ENCODE peak calls at places on chromosomes 12 and 14, in six cellular contexts. J is mesendoderm, L is neuronal stem cell, X is H9, R is mesenchymal stem cell, C is H1. N is an unnamed sample.

GRCh38 chr12:131229426-131230339 is 276.0 kb downstream of the ADGRD1 start:
- DNase-seq in J (peak; percentile 97), L (no peak), X (peak; percentile 87), R (no peak), C (no peak), N (no peak)

GRCh38 chr12:58166643-58167042 is 225.3 kb downstream of the ATP23 start:
- DNase-seq in J (no peak), L (no peak), X (no peak), R (no peak), C (no peak), N (no peak)

GRCh38 chr14:29749327-29749726 is 178.3 kb downstream of the PRKD1 start:
- DNase-seq in J (peak; percentile 64), L (no peak), X (no peak), R (peak; percentile 73), C (no peak), N (peak; percentile 83)

GRCh38 chr12:124829008-124829707 is 34.5 kb downstream of the SCARB1 start:
- DNase-seq in J (peak; percentile 94), L (no peak), X (no peak), R (peak; percentile 93), C (no peak), N (peak; percentile 85)

GRCh38 chr12:91577586-91578539 is 395.2 kb upstream of the DCN start:
- DNase-seq in J (peak; percentile 23), L (no peak), X (no peak), R (peak; percentile 43), C (no peak), N (peak; percentile 35)

GRCh38 chr14:104358528-104359300 is 220.3 kb downstream of the KIF26A start:
- DNase-seq in J (no peak), L (no peak), X (peak; percentile 15), R (no peak), C (no peak), N (no peak)

GRCh38 chr12:14988035-14988434 is 15.2 kb downstream of the PDE6H start:
- DNase-seq in J (no peak), L (no peak), X (no peak), R (no peak), C (no peak), N (no peak)

GRCh38 chr12:87870061-87870460 is 159.1 kb downstream of the C12orf50 start:
- DNase-seq in J (no peak), L (no peak), X (no peak), R (peak; percentile 21), C (no peak), N (peak; percentile 51)

GRCh38 chr14:104681689-104682074 is 7.7 kb upstream of the INF2 start:
- DNase-seq in J (peak; percentile 98), L (peak; percentile 63), X (peak; percentile 94), R (peak; percentile 85), C (peak; percentile 82), N (peak; percentile 81)

DNA sequence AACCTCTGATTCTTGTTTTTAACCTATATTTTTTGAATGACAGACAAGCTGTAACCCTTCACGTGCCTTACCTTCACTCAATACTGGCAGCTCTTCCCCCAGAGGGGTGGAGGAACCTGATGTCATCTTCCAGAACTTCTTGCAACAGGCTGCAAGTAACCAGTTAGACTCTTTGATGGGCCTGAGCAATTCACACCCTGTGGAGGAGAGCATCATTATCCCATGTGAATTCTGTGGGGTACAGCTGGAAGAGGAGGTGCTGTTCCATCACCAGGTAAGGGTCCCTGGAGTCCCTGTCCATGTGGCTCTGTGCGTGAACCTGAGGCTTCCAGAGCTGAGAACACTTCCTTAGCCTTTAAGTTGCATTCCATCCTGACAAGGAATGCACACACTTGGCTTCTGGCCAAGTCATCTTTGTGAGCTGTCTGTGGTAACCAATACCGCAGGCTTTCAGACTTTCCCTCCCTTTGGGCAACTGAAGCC is 22.7 kb downstream of the TRAFD1 start:
- DNase-seq in J (peak; percentile 48), L (no peak), X (no peak), R (peak; percentile 42), C (no peak), N (peak; percentile 79)
- H2BK15ac ChIP-seq in J (no peak overlapping the region), L (no peak overlapping the region), X (no peak overlapping the region), R (no peak overlapping the region), C (peak overlapping the region; percentile 29), N (no peak overlapping the region)

DNA sequence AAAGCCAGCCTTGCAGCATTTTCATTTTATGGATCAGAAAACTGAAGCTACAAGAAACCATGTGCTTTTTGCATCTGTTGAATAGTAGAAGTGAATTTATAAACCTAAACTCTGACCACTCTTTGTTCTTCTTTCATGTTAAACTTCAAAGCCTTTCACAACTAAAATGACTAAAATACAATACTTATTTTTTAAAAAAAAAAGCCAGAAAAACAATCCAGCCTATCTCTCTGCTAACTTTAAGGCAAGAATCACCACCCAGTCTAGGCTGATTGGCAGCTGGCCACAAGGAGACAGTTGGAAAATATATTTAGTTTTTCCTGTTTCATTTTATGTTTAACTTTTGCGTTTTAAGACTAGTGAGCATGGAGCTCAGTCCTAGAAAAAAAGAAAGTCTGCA is 233.6 kb upstream of the DAAM1 start:
- DNase-seq in J (no peak), L (no peak), X (no peak), R (no peak), C (no peak), N (no peak)
- H2BK15ac ChIP-seq in J (no peak overlapping the region), L (no peak overlapping the region), X (no peak overlapping the region), R (no peak overlapping the region), C (no peak overlapping the region), N (no peak overlapping the region)

GRCh38 chr14:78763746-78764145 is 593.6 kb downstream of the NRXN3 start:
- DNase-seq in J (peak; percentile 54), L (no peak), X (no peak), R (no peak), C (no peak), N (no peak)

GRCh38 chr14:78767436-78767835 is 597.3 kb downstream of the NRXN3 start:
- DNase-seq in J (peak; percentile 6), L (no peak), X (no peak), R (no peak), C (no peak), N (no peak)

GRCh38 chr14:78762331-78762730 is 592.2 kb downstream of the NRXN3 start:
- DNase-seq in J (no peak), L (no peak), X (no peak), R (no peak), C (no peak), N (no peak)

GRCh38 chr14:78764645-78765044 is 594.5 kb downstream of the NRXN3 start:
- DNase-seq in J (no peak), L (no peak), X (no peak), R (no peak), C (no peak), N (no peak)

GRCh38 chr14:78764240-78764639 is 594.1 kb downstream of the NRXN3 start:
- DNase-seq in J (peak; percentile 88), L (no peak), X (no peak), R (no peak), C (no peak), N (peak; percentile 1)
- H2BK15ac ChIP-seq in J (no peak overlapping the region), L (no peak overlapping the region), X (no peak overlapping the region), R (no peak overlapping the region), C (no peak overlapping the region), N (no peak overlapping the region)

GRCh38 chr14:99887407-99887806 is 94.2 kb downstream of the EML1 start:
- DNase-seq in J (no peak), L (no peak), X (no peak), R (no peak), C (no peak), N (no peak)

GRCh38 chr14:99891266-99891665 is 98.1 kb downstream of the EML1 start:
- DNase-seq in J (no peak), L (no peak), X (no peak), R (no peak), C (no peak), N (no peak)

GRCh38 chr14:99891900-99892299 is 98.7 kb downstream of the EML1 start:
- DNase-seq in J (no peak), L (no peak), X (no peak), R (no peak), C (no peak), N (peak; percentile 42)

GRCh38 chr14:99892406-99892805 is 99.2 kb downstream of the EML1 start:
- DNase-seq in J (no peak), L (no peak), X (no peak), R (no peak), C (no peak), N (peak; percentile 50)

DNA sequence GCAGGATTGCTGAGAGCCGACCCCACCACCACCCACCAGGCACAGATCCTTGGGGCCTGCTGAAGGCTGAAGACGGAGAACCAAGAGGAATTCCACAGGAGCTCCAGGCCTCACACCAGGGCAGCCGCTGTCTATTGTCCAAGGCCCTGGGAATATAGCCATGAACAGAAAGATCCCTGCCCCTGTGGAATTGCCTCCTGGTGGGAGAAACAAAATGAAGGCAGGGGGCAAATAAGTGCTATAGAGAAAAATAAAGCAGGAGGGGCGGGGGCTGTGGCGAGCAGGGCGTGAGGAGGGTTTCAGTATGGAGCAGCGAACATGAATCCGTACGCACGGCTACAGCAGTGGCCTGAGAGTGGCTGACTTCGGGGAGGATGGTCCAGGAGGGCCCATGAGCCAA is 96.1 kb downstream of the EML1 start:
- DNase-seq in J (peak; percentile 31), L (peak; percentile 80), X (peak; percentile 48), R (no peak), C (peak; percentile 33), N (no peak)
- H2BK15ac ChIP-seq in J (no peak overlapping the region), L (no peak overlapping the region), X (no peak overlapping the region), R (no peak overlapping the region), C (no peak overlapping the region), N (no peak overlapping the region)

DNA sequence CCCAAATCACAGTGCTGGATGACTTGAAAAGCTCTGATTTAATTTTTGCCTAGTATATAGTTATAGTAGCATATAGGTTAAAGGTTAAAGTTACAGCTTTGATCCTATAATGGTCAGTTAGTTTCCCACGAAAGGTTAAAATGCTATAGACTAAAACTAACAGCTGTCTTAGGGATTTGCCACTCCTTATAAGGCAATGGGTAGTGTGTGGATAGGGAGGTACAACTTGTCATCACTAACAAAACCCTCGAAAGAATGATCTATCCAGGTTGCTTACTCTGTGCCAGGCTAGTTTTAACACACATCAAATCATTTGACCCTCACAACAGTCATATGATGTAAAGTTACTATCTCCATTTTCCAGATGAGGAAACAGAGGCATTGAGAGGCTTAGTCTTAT is 11.7 kb downstream of the RCOR1 start:
- DNase-seq in J (no peak), L (no peak), X (no peak), R (no peak), C (no peak), N (no peak)
- H2BK15ac ChIP-seq in J (no peak overlapping the region), L (no peak overlapping the region), X (no peak overlapping the region), R (no peak overlapping the region), C (no peak overlapping the region), N (no peak overlapping the region)

DNA sequence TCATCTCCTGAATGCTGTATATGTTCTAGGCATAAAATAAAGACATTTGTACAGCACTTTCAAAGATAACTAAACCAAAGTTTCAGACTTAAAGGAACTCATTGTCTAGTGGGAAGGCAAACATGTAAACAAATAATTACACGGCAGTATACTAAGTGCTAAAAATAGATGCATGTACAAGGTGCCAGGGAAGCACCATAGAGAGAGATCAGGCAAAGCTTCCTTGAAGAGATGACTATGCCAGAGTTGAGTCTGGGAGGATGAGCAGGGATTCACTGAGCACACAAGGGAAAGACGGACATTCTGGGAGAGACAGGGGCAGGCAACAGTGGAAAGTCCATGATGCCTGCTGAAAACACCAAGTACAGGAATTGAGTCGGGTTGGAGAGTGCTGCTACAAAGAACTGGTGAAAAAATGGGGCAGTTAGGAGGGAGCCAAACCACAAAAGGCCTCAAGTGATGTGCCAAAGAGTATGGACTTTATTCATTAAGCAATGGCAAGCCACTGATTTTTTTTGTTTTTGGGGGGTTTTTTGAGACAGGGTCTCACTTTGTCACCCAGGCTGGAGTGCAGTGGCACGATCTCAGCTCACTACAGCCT is 26.8 kb downstream of the ANKS1B start:
- DNase-seq in J (no peak), L (no peak), X (no peak), R (peak; percentile 3), C (no peak), N (no peak)
- H2BK15ac ChIP-seq in J (no peak overlapping the region), L (no peak overlapping the region), X (no peak overlapping the region), R (no peak overlapping the region), C (no peak overlapping the region), N (no peak overlapping the region)

N was measured in IMR-90.